ENCODE peak calls at places on chromosomes 7 and 10, in four cellular contexts. K, W, E and S are unnamed samples.

GRCh38 chr10:390449-391100 is 255.3 kb downstream of the ZMYND11 start:
- DNase-seq in K (no peak), W (no peak), E (no peak), S (no peak)

GRCh38 chr10:52019078-52019644 is 294.9 kb upstream of the DKK1 start:
- DNase-seq in W (no peak), K (no peak), E (no peak), S (no peak)

GRCh38 chr10:22324893-22325271 is 4.0 kb downstream of the BMI1 start:
- DNase-seq in K (no peak), W (no peak), E (no peak), S (no peak)

GRCh38 chr10:59700709-59701108 is 8.9 kb downstream of the SLC16A9 start:
- DNase-seq in E (no peak), W (no peak), K (no peak), S (peak)

GRCh38 chr7:47039899-47040298 is 542.0 kb downstream of the TNS3 start:
- DNase-seq in K (no peak), E (peak), W (peak), S (no peak)

GRCh38 chr10:47025540-47026300 is 114.5 kb downstream of the PTPN20 start:
- DNase-seq in W (peak), E (no peak), K (no peak), S (peak)

GRCh38 chr7:68967598-68967997 is 630.7 kb upstream of the AUTS2 start:
- DNase-seq in K (no peak), E (no peak), W (no peak), S (no peak)

GRCh38 chr10:25059990-25060389 is 43.6 kb downstream of the THNSL1 start:
- DNase-seq in E (peak), K (peak), W (peak), S (no peak)

GRCh38 chr7:8254667-8255066 is 7.3 kb downstream of the ICA1 start:
- DNase-seq in W (no peak), E (no peak), K (no peak), S (no peak)

GRCh38 chr7:123494193-123494796 is 40.1 kb downstream of the IQUB start:
- DNase-seq in K (peak), E (peak), W (no peak), S (no peak)

GRCh38 chr10:124734311-124735166 is 9.6 kb downstream of the FAM53B start:
- DNase-seq in K (no peak), E (no peak), W (peak), S (peak)

GRCh38 chr7:42502022-42502421 is 265.0 kb upstream of the GLI3 start:
- DNase-seq in W (no peak), E (peak), K (no peak), S (no peak)

GRCh38 chr10:26931223-26931622 is 70.5 kb upstream of the ABI1 start:
- DNase-seq in E (no peak), W (no peak), K (no peak), S (peak)

GRCh38 chr7:35991511-35992232 is 161.4 kb upstream of the EEPD1 start:
- DNase-seq in W (no peak), E (no peak), K (no peak), S (no peak)

GRCh38 chr7:30923009-30923773 is 11.5 kb downstream of the AQP1 start:
- DNase-seq in E (no peak), K (no peak), W (peak), S (peak)

GRCh38 chr7:50782376-50783208 is at the start of gene GRB10:
- DNase-seq in E (peak), W (no peak), K (no peak), S (peak)

GRCh38 chr10:114401195-114401741 is 3.0 kb downstream of the AFAP1L2 start:
- DNase-seq in W (peak), K (no peak), E (peak), S (no peak)

GRCh38 chr10:30000802-30001571 is 58.4 kb downstream of the JCAD start:
- DNase-seq in K (no peak), E (peak), W (no peak), S (no peak)

GRCh38 chr7:125427676-125428075 is 498.1 kb upstream of the POT1 start:
- DNase-seq in K (no peak), E (no peak), W (no peak), S (no peak)

GRCh38 chr7:351256-351655 is 61.3 kb downstream of the FOXL3 start:
- DNase-seq in W (no peak), E (no peak), K (no peak), S (no peak)

GRCh38 chr10:30813872-30814471 is 184.4 kb upstream of the LYZL2 start:
- DNase-seq in K (no peak), E (peak), W (no peak), S (no peak)

GRCh38 chr7:2198760-2199159 is 34.0 kb downstream of the MAD1L1 start:
- DNase-seq in W (no peak), K (no peak), E (no peak), S (peak)

GRCh38 chr10:114819313-114819712 is 2.3 kb upstream of the FHIP2A start:
- DNase-seq in E (no peak), K (no peak), W (no peak), S (no peak)